ENCODE peak calls at places on chromosomes 11 and 22, in six cellular contexts. R, A, S, B, H and X are unnamed samples.

GRCh38 chr11:129960216-129961214 is 42.1 kb downstream of the PRDM10 start:
- DNase-seq in A (no peak), S (peak), R (no peak), H (no peak), B (no peak), X (no peak)

GRCh38 chr22:18023509-18024275 is 669 bp downstream of the MICAL3 start:
- DNase-seq in H (peak), A (peak), S (peak), R (peak), B (peak), X (no peak)

GRCh38 chr22:20128902-20129746 is 2.5 kb upstream of the ZDHHC8 start:
- DNase-seq in A (no peak), R (no peak), H (no peak), B (no peak), S (no peak), X (no peak)

GRCh38 chr11:67541198-67541597 is 18.0 kb upstream of the CABP2 start:
- DNase-seq in H (no peak), B (no peak), S (no peak), R (no peak), A (no peak), X (no peak)

GRCh38 chr11:102794382-102794781 is 3.6 kb downstream of the MMP1 start:
- DNase-seq in A (no peak), R (no peak), H (no peak), S (no peak), B (no peak), X (no peak)

GRCh38 chr11:119727523-119728081 is 1.4 kb downstream of the NECTIN1 start:
- DNase-seq in B (no peak), A (peak), H (no peak), R (peak), S (no peak), X (no peak)

GRCh38 chr22:42635531-42635930 is 4.9 kb downstream of the ATP5MGL start:
- DNase-seq in B (peak), S (no peak), A (no peak), R (peak), H (peak), X (no peak)

GRCh38 chr11:121067912-121068652 is 33.0 kb upstream of the TECTA start:
- DNase-seq in S (no peak), H (no peak), B (no peak), R (no peak), A (no peak), X (no peak)

GRCh38 chr11:73226297-73227006 is 8.4 kb downstream of the P2RY2 start:
- DNase-seq in B (no peak), R (peak), S (no peak), A (no peak), H (no peak), X (no peak)

GRCh38 chr22:23414727-23415489 is 165.2 kb downstream of the IGLL1 start:
- DNase-seq in A (no peak), R (no peak), H (no peak), B (no peak), S (no peak), X (no peak)

GRCh38 chr11:19730373-19730772 is 17.7 kb downstream of the NAV2 start:
- DNase-seq in B (peak), S (no peak), H (no peak), A (no peak), R (no peak), X (no peak)

GRCh38 chr11:34749666-34750659 is 129.1 kb downstream of the EHF start:
- DNase-seq in R (peak), S (peak), A (no peak), H (peak), B (peak), X (peak)

GRCh38 chr11:84922212-84922805 is 704.8 kb downstream of the DLG2 start:
- DNase-seq in A (no peak), S (no peak), H (no peak), B (peak), R (no peak), X (no peak)
- H3K4me3 ChIP-seq in A (no peak), S (no peak), H (no peak), B (no peak), R (no peak), X (peak)

DNA sequence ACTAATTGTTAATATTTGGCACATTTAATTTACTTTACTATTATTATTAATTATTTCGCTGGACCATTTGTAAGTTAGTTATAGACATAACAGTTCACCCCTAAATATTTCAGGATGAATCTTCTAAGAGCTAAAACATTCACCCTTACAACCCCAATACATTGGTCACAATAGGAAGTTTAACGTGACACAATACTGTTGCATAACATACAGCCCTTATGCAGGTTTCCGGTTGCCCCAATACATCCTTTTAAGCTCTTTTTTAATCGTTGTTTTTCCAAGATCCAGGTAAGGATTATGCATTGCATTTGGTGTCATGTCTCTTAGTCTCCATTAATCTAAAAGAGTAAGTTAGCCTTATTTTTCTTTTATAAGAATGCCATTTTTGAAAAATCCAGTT is 71.2 kb downstream of the HSD17B12 start:
- DNase-seq in R (no peak), S (no peak), B (no peak), H (no peak), A (no peak), X (no peak)
- H3K4me3 ChIP-seq in R (no peak), S (no peak), B (no peak), H (no peak), A (no peak), X (no peak)

GRCh38 chr11:16895306-16895705 is 118.9 kb downstream of the PLEKHA7 start:
- DNase-seq in R (no peak), S (no peak), B (no peak), H (no peak), A (no peak), X (no peak)

GRCh38 chr11:16898274-16898985 is 115.8 kb downstream of the PLEKHA7 start:
- DNase-seq in A (no peak), R (no peak), H (no peak), B (no peak), S (no peak), X (no peak)

GRCh38 chr11:16896716-16897115 is 117.5 kb downstream of the PLEKHA7 start:
- DNase-seq in R (no peak), H (no peak), A (no peak), S (no peak), B (no peak), X (no peak)

GRCh38 chr11:16899708-16900107 is 114.5 kb downstream of the PLEKHA7 start:
- DNase-seq in H (no peak), B (no peak), R (no peak), S (no peak), A (no peak), X (no peak)

DNA sequence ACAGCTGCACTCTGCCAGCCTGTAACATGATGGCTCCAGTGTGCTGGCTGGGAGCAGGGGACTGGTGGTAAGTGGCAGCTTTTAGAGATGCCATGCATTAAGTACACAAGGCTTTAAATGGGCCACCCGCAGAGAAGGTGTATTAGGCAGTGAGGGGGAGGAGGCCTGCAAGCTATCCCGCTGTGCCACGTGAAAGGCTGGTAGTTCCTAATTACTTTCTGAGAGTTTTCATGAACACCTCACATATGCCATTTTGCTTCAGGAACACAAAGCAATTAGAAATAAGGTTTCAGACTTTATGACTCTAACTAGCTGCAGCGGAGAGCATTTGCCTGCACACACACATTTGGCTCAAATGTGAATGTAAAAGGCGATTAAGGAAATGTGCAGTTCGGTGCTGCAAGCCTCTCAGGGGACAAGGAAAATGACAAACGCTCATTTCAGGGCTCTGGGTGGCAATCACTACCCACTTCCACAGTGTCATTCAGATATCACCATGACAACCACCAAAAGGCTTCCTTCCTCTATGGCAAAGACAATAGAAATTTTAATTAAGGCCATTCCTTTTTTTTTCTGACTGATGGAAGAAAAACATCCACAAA is 116.7 kb downstream of the PLEKHA7 start:
- DNase-seq in A (no peak), H (no peak), R (no peak), S (no peak), B (no peak), X (no peak)
- H3K4me3 ChIP-seq in A (no peak), H (no peak), R (no peak), S (no peak), B (no peak), X (no peak)

GRCh38 chr11:125494987-125495725 is 909 bp downstream of the FEZ1 start:
- DNase-seq in S (no peak), A (peak), B (peak), H (no peak), R (peak), X (peak)

GRCh38 chr11:125498521-125498920 is 2.5 kb upstream of the FEZ1 start:
- DNase-seq in B (no peak), H (no peak), A (no peak), S (no peak), R (no peak), X (no peak)

GRCh38 chr11:125494601-125494986 is 1.5 kb downstream of the FEZ1 start:
- DNase-seq in A (no peak), B (no peak), H (no peak), S (no peak), R (no peak), X (no peak)

GRCh38 chr11:125494033-125494364 is 2.1 kb downstream of the FEZ1 start:
- DNase-seq in R (no peak), H (no peak), A (no peak), S (no peak), B (no peak), X (peak)

GRCh38 chr11:125496465-125496817 is 376 bp upstream of the FEZ1 start:
- DNase-seq in H (no peak), B (no peak), A (peak), S (no peak), R (no peak), X (no peak)
- H3K4me3 ChIP-seq in H (peak), B (peak), A (peak), S (peak), R (no peak), X (peak)

GRCh38 chr11:64341851-64342791 is 2.1 kb downstream of the CCDC88B start:
- DNase-seq in R (peak), S (peak), B (peak), H (peak), A (peak), X (peak)

GRCh38 chr11:64344160-64344559 is 4.2 kb downstream of the CCDC88B start:
- DNase-seq in S (no peak), B (no peak), A (no peak), H (no peak), R (no peak), X (no peak)

GRCh38 chr11:64344721-64345120 is 4.7 kb downstream of the CCDC88B start:
- DNase-seq in H (no peak), B (no peak), A (no peak), R (no peak), S (no peak), X (no peak)

GRCh38 chr11:64343740-64344133 is 3.7 kb downstream of the CCDC88B start:
- DNase-seq in S (no peak), B (peak), R (peak), A (no peak), H (no peak), X (no peak)

DNA sequence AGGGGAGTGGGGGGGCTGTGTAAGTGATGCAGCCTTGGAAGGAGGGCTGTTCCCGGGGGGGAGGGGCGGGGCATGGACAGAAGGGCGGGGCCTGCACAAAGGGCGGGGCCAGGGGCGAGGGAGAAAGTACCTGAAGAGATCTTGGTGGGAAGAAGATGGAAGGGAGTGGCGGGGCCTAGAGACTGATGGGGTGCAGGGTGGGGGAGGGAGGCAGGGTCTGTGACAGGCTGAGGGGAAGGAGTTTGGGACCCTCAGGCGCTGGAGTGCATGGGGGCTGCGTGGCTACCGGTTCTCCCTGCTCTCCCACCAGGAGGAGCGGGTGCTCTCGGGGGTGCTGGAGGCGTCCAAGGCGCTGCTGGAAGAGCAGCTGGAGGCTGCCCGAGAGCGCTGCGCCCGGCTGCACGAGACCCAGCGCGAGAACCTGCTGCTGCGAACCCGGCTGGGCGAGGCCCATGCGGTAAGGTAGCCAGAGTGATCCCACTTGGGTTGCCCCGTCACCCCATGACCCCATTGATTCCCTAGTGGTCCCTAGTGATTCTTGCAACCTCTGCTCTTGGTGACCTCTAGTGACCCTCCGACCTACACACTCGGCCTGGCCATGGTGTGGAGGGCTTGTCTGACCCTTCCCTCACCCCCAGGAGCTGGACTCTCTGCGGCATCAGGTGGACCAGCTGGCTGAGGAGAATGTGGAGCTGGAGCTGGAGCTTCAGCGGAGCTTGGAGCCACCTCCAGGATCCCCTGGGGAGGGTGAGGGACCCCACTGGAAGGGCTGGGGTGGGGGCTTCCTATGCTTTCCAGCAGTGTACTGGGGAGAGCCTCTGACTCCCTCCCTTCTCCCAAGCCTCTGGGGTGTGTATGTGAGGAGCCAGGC is 3.1 kb downstream of the CCDC88B start:
- DNase-seq in R (peak), B (no peak), S (no peak), H (no peak), A (no peak), X (no peak)
- H3K4me3 ChIP-seq in R (no peak), B (no peak), S (peak), H (no peak), A (peak), X (peak)